ENCODE peak calls at places on chromosomes 7 and 10, in five cellular contexts. One of them, this sample, is unnamed.

GRCh38 chr7:151389096-151389767 is 20.6 kb downstream of the WDR86 start:
- DNase-seq in H7: no peak
- DNase-seq in M059J: no peak
- DNase-seq in epithelial cell of esophagus: no peak
- DNase-seq in natural killer cell: no peak
- DNase-seq in this sample: no peak

GRCh38 chr10:77202857-77203256 is 434.8 kb downstream of the KCNMA1 start:
- DNase-seq in natural killer cell: no peak
- DNase-seq in M059J: no peak
- DNase-seq in H7: no peak
- DNase-seq in epithelial cell of esophagus: no peak
- DNase-seq in this sample: no peak

GRCh38 chr7:98984126-98984525 is 105.8 kb downstream of the TRRAP start:
- DNase-seq in epithelial cell of esophagus: no peak
- DNase-seq in M059J: no peak
- DNase-seq in H7: no peak
- DNase-seq in natural killer cell: no peak
- DNase-seq in this sample: no peak

GRCh38 chr10:84701321-84701720 is 372.9 kb downstream of the CCSER2 start:
- DNase-seq in H7: no peak
- DNase-seq in epithelial cell of esophagus: no peak
- DNase-seq in M059J: no peak
- DNase-seq in natural killer cell: no peak
- DNase-seq in this sample: no peak

GRCh38 chr10:454860-455259 is 234.6 kb downstream of the DIP2C start:
- DNase-seq in epithelial cell of esophagus: peak
- DNase-seq in natural killer cell: no peak
- DNase-seq in H7: no peak
- DNase-seq in M059J: peak
- DNase-seq in this sample: peak

GRCh38 chr7:74293577-74293908 is 4.3 kb downstream of the CLIP2 start:
- DNase-seq in epithelial cell of esophagus: no peak
- DNase-seq in M059J: no peak
- DNase-seq in natural killer cell: no peak
- DNase-seq in H7: peak
- DNase-seq in this sample: no peak

GRCh38 chr10:77231884-77232283 is 405.7 kb downstream of the KCNMA1 start:
- DNase-seq in epithelial cell of esophagus: no peak
- DNase-seq in H7: no peak
- DNase-seq in natural killer cell: no peak
- DNase-seq in M059J: no peak
- DNase-seq in this sample: no peak

GRCh38 chr10:1083581-1083980 is 27.4 kb downstream of the WDR37 start:
- DNase-seq in H7: no peak
- DNase-seq in M059J: no peak
- DNase-seq in natural killer cell: no peak
- DNase-seq in epithelial cell of esophagus: no peak
- DNase-seq in this sample: no peak

GRCh38 chr7:92057375-92057774 is 76.9 kb downstream of the CYP51A1 start:
- DNase-seq in H7: peak
- DNase-seq in epithelial cell of esophagus: peak
- DNase-seq in natural killer cell: no peak
- DNase-seq in M059J: no peak
- DNase-seq in this sample: peak

GRCh38 chr10:69335063-69335587 is 56.8 kb downstream of the HK1 start:
- DNase-seq in M059J: no peak
- DNase-seq in H7: no peak
- DNase-seq in natural killer cell: peak
- DNase-seq in epithelial cell of esophagus: no peak
- DNase-seq in this sample: no peak

GRCh38 chr10:106515206-106515790 is 649.2 kb downstream of the SORCS1 start:
- DNase-seq in epithelial cell of esophagus: peak
- DNase-seq in H7: no peak
- DNase-seq in natural killer cell: no peak
- DNase-seq in M059J: peak
- DNase-seq in this sample: peak

GRCh38 chr10:79320785-79321493 is 26.3 kb upstream of the PPIF start:
- DNase-seq in epithelial cell of esophagus: peak
- DNase-seq in natural killer cell: no peak
- DNase-seq in H7: no peak
- DNase-seq in M059J: peak
- DNase-seq in this sample: peak

GRCh38 chr7:105473163-105473562 is 48.9 kb downstream of the PUS7 start:
- DNase-seq in epithelial cell of esophagus: peak
- DNase-seq in M059J: peak
- DNase-seq in H7: no peak
- DNase-seq in natural killer cell: no peak
- DNase-seq in this sample: no peak

GRCh38 chr10:5575144-5575481 is 50.4 kb downstream of the CALML3 start:
- DNase-seq in H7: no peak
- DNase-seq in epithelial cell of esophagus: no peak
- DNase-seq in natural killer cell: no peak
- DNase-seq in M059J: no peak
- DNase-seq in this sample: no peak

GRCh38 chr7:90710466-90710850 is 114.3 kb downstream of the CDK14 start:
- DNase-seq in M059J: no peak
- DNase-seq in natural killer cell: no peak
- DNase-seq in H7: no peak
- DNase-seq in epithelial cell of esophagus: no peak
- DNase-seq in this sample: no peak

GRCh38 chr10:122056431-122057094 is 67.6 kb downstream of the TACC2 start:
- DNase-seq in M059J: peak
- DNase-seq in H7: no peak
- DNase-seq in epithelial cell of esophagus: peak
- DNase-seq in natural killer cell: no peak
- DNase-seq in this sample: peak

GRCh38 chr10:62614389-62615157 is 189.9 kb upstream of the ADO start:
- DNase-seq in epithelial cell of esophagus: peak
- DNase-seq in H7: no peak
- DNase-seq in M059J: peak
- DNase-seq in natural killer cell: no peak
- DNase-seq in this sample: peak

GRCh38 chr7:29593458-29593857 is 29.8 kb downstream of the PRR15 start:
- DNase-seq in natural killer cell: no peak
- DNase-seq in M059J: no peak
- DNase-seq in H7: no peak
- DNase-seq in epithelial cell of esophagus: no peak
- DNase-seq in this sample: peak

This sample was measured in RWPE1.